ENCODE peak calls at places on chromosomes 4 and X, in nine cellular contexts. U is right cardiac atrium; Q is naive B cell; K is right lobe of liver; O is aorta; J is RWPE2; I is pancreas; L is activated CD8-positive, alpha-beta T cell treated with anti-CD3 and anti-CD28 coated beads, Interleukin-2, amount 10 ng/mL, durations not matched to agents 7 days and 5 days; A is stimulated activated effector memory CD8-positive, alpha-beta T cell treated with anti-CD3 and anti-CD28 coated beads, Interleukin-12 subunit alpha, Interleukin-12 subunit beta, amount 100 ng/mL, for 72 hours. F is an unnamed sample.

GRCh38 chr4:142202404-142203332 is 566.3 kb downstream of the IL15 start:
- ATAC-seq in U (no peak), Q (no peak), K (no peak), O (no peak), J (no peak), I (no peak), L (no peak), A (no peak), F (no peak)

GRCh38 chrX:8913665-8914409 is 112.7 kb upstream of the FAM9A start:
- ATAC-seq in U (peak), Q (no peak), K (peak), O (peak), J (no peak), I (peak), L (no peak), A (no peak), F (no peak)

GRCh38 chr4:123599920-123600394 is 203.4 kb downstream of the SPRY1 start:
- ATAC-seq in U (peak), Q (peak), K (peak), O (peak), J (peak), I (peak), L (peak), A (peak), F (peak)

GRCh38 chrX:137431693-137432488 is 134.0 kb upstream of the ZIC3 start:
- ATAC-seq in U (no peak), Q (no peak), K (no peak), O (no peak), J (no peak), I (no peak), L (no peak), A (no peak), F (no peak)

GRCh38 chrX:77962068-77962902 is 7.2 kb downstream of the PGAM4 start:
- ATAC-seq in U (no peak), Q (no peak), K (no peak), O (no peak), J (no peak), I (no peak), L (peak), A (no peak), F (peak)

GRCh38 chrX:18624599-18624998 is 47.3 kb downstream of the RS1 start:
- ATAC-seq in U (no peak), Q (no peak), K (no peak), O (no peak), J (no peak), I (no peak), L (no peak), A (no peak), F (no peak)

GRCh38 chrX:66015152-66015827 is 24.6 kb downstream of the VSIG4 start:
- ATAC-seq in U (peak), Q (peak), K (peak), O (peak), J (no peak), I (peak), L (peak), A (peak), F (peak)

GRCh38 chrX:9231491-9231890 is 197.6 kb upstream of the FAM9B start:
- ATAC-seq in U (no peak), Q (no peak), K (no peak), O (no peak), J (no peak), I (no peak), L (no peak), A (peak), F (peak)

GRCh38 chr4:176611954-176612353 is 180.8 kb downstream of the VEGFC start:
- ATAC-seq in U (no peak), Q (no peak), K (no peak), O (no peak), J (no peak), I (peak), L (no peak), A (no peak), F (no peak)

GRCh38 chr4:175386776-175387507 is 425.1 kb downstream of the GPM6A start:
- ATAC-seq in U (no peak), Q (peak), K (no peak), O (peak), J (no peak), I (no peak), L (no peak), A (peak), F (no peak)

GRCh38 chr4:124525524-124525923 is 187.0 kb downstream of the ANKRD50 start:
- ATAC-seq in U (no peak), Q (no peak), K (no peak), O (no peak), J (no peak), I (no peak), L (no peak), A (no peak), F (no peak)

GRCh38 chr4:74531952-74532794 is 87.2 kb downstream of the AREG start:
- ATAC-seq in U (peak), Q (peak), K (peak), O (no peak), J (peak), I (peak), L (peak), A (peak), F (peak)

F was measured in activated T-helper 17 cell treated with anti-CD3 and anti-CD28 coated beads, Interleukin-2, amount 50 U/mL, for 72 hours.